ENCODE peak calls at places on chromosomes 3 and 15, in six cellular contexts. One of them, this sample, is unnamed.

GRCh38 chr3:196554205-196554604 is 14.1 kb downstream of the WDR53 start:
- DNase-seq in fibroblast of lung: no peak
- DNase-seq in prostate gland: no peak
- DNase-seq in SK-N-SH: no peak
- DNase-seq in AG09309: no peak
- DNase-seq in cardiac muscle cell: no peak
- DNase-seq in this sample: no peak

GRCh38 chr15:45402955-45403892 is 24.9 kb upstream of the GATM start:
- DNase-seq in fibroblast of lung: peak
- DNase-seq in prostate gland: no peak
- DNase-seq in SK-N-SH: peak
- DNase-seq in AG09309: no peak
- DNase-seq in cardiac muscle cell: peak
- DNase-seq in this sample: no peak

GRCh38 chr3:74801924-74802323 is 187.5 kb upstream of the CNTN3 start:
- DNase-seq in fibroblast of lung: no peak
- DNase-seq in prostate gland: no peak
- DNase-seq in SK-N-SH: no peak
- DNase-seq in AG09309: no peak
- DNase-seq in cardiac muscle cell: no peak
- DNase-seq in this sample: no peak

GRCh38 chr15:44188810-44189209 is 6.3 kb downstream of the FRMD5 start:
- DNase-seq in fibroblast of lung: no peak
- DNase-seq in prostate gland: no peak
- DNase-seq in SK-N-SH: no peak
- DNase-seq in AG09309: no peak
- DNase-seq in cardiac muscle cell: no peak
- DNase-seq in this sample: no peak

GRCh38 chr3:71380096-71380495 is 203.4 kb downstream of the FOXP1 start:
- DNase-seq in fibroblast of lung: no peak
- DNase-seq in prostate gland: no peak
- DNase-seq in SK-N-SH: peak
- DNase-seq in AG09309: no peak
- DNase-seq in cardiac muscle cell: no peak
- DNase-seq in this sample: no peak

GRCh38 chr15:69160976-69161877 is 792 bp downstream of the GLCE start:
- DNase-seq in fibroblast of lung: peak
- DNase-seq in prostate gland: peak
- DNase-seq in SK-N-SH: peak
- DNase-seq in AG09309: no peak
- DNase-seq in cardiac muscle cell: peak
- DNase-seq in this sample: no peak

GRCh38 chr3:160381470-160381869 is 17.6 kb downstream of the IFT80 start:
- DNase-seq in fibroblast of lung: no peak
- DNase-seq in prostate gland: no peak
- DNase-seq in SK-N-SH: no peak
- DNase-seq in AG09309: no peak
- DNase-seq in cardiac muscle cell: peak
- DNase-seq in this sample: no peak

GRCh38 chr15:68307131-68307928 is 29.8 kb downstream of the FEM1B start:
- DNase-seq in fibroblast of lung: no peak
- DNase-seq in prostate gland: no peak
- DNase-seq in SK-N-SH: peak
- DNase-seq in AG09309: no peak
- DNase-seq in cardiac muscle cell: no peak
- DNase-seq in this sample: no peak

GRCh38 chr3:71640549-71640948 is 57.0 kb upstream of the FOXP1 start:
- DNase-seq in fibroblast of lung: no peak
- DNase-seq in prostate gland: no peak
- DNase-seq in SK-N-SH: no peak
- DNase-seq in AG09309: no peak
- DNase-seq in cardiac muscle cell: no peak
- DNase-seq in this sample: no peak

GRCh38 chr3:71478568-71478967 is 105.0 kb downstream of the FOXP1 start:
- DNase-seq in fibroblast of lung: no peak
- DNase-seq in prostate gland: no peak
- DNase-seq in SK-N-SH: no peak
- DNase-seq in AG09309: no peak
- DNase-seq in cardiac muscle cell: no peak
- DNase-seq in this sample: no peak

DNA sequence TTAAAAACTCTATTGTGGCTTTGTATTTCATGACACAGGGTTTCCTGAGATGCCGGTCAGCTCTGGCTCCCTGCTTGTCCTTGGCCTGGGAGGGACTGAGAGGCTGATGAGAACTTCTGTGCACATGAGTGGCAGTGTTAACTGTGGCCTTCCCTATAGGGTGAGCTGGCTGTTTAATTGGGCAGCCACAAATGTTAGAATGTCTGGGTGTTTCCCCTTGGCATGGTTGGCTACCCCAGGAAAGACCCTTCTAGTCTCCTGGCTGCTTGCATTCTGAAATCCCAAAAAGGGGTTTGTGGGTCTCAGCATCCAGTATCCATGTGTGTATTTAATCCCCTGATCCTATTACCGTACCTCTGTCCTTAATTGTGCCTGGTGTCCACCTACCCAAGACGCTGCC is 3.0 kb upstream of the KLF13 start:
- DNase-seq in fibroblast of lung: no peak
- DNase-seq in prostate gland: no peak
- DNase-seq in SK-N-SH: no peak
- DNase-seq in AG09309: no peak
- DNase-seq in cardiac muscle cell: no peak
- DNase-seq in this sample: no peak
- H3K4me3 ChIP-seq in fibroblast of lung: no peak
- H3K4me3 ChIP-seq in prostate gland: no peak
- H3K4me3 ChIP-seq in SK-N-SH: no peak
- H3K4me3 ChIP-seq in AG09309: no peak
- H3K4me3 ChIP-seq in cardiac muscle cell: no peak
- H3K4me3 ChIP-seq in this sample: no peak

GRCh38 chr3:114597012-114597411 is 303.2 kb downstream of the TIGIT start:
- DNase-seq in fibroblast of lung: peak
- DNase-seq in prostate gland: no peak
- DNase-seq in SK-N-SH: no peak
- DNase-seq in AG09309: no peak
- DNase-seq in cardiac muscle cell: peak
- DNase-seq in this sample: no peak
- TF ChIP-seq CTCF in fibroblast of lung: no peak
- TF ChIP-seq CTCF in prostate gland: no peak
- TF ChIP-seq CTCF in SK-N-SH: peak
- TF ChIP-seq CTCF in AG09309: no peak
- TF ChIP-seq CTCF in cardiac muscle cell: peak
- TF ChIP-seq CTCF in this sample: peak

GRCh38 chr15:65791335-65792129 is 561 bp downstream of the DENND4A start:
- DNase-seq in fibroblast of lung: peak
- DNase-seq in prostate gland: peak
- DNase-seq in SK-N-SH: no peak
- DNase-seq in AG09309: no peak
- DNase-seq in cardiac muscle cell: peak
- DNase-seq in this sample: no peak

GRCh38 chr15:65795663-65796201 is 3.6 kb upstream of the DENND4A start:
- DNase-seq in fibroblast of lung: no peak
- DNase-seq in prostate gland: no peak
- DNase-seq in SK-N-SH: no peak
- DNase-seq in AG09309: no peak
- DNase-seq in cardiac muscle cell: no peak
- DNase-seq in this sample: no peak

GRCh38 chr15:65792130-65792987 is at the start of gene DENND4A:
- DNase-seq in fibroblast of lung: peak
- DNase-seq in prostate gland: peak
- DNase-seq in SK-N-SH: peak
- DNase-seq in AG09309: peak
- DNase-seq in cardiac muscle cell: peak
- DNase-seq in this sample: peak

GRCh38 chr15:65792988-65793812 is 1.1 kb upstream of the DENND4A start:
- DNase-seq in fibroblast of lung: no peak
- DNase-seq in prostate gland: no peak
- DNase-seq in SK-N-SH: no peak
- DNase-seq in AG09309: no peak
- DNase-seq in cardiac muscle cell: no peak
- DNase-seq in this sample: no peak

GRCh38 chr15:65793813-65794104 is 1.7 kb upstream of the DENND4A start:
- DNase-seq in fibroblast of lung: no peak
- DNase-seq in prostate gland: no peak
- DNase-seq in SK-N-SH: no peak
- DNase-seq in AG09309: no peak
- DNase-seq in cardiac muscle cell: no peak
- DNase-seq in this sample: no peak
- H3K4me3 ChIP-seq in fibroblast of lung: no peak
- H3K4me3 ChIP-seq in prostate gland: no peak
- H3K4me3 ChIP-seq in SK-N-SH: no peak
- H3K4me3 ChIP-seq in AG09309: no peak
- H3K4me3 ChIP-seq in cardiac muscle cell: no peak
- H3K4me3 ChIP-seq in this sample: no peak

GRCh38 chr15:52261498-52262242 is 33.9 kb downstream of the MYO5C start:
- DNase-seq in fibroblast of lung: peak
- DNase-seq in prostate gland: peak
- DNase-seq in SK-N-SH: peak
- DNase-seq in AG09309: no peak
- DNase-seq in cardiac muscle cell: peak
- DNase-seq in this sample: peak
- TF ChIP-seq CTCF in fibroblast of lung: no peak
- TF ChIP-seq CTCF in prostate gland: no peak
- TF ChIP-seq CTCF in SK-N-SH: no peak
- TF ChIP-seq CTCF in AG09309: peak
- TF ChIP-seq CTCF in cardiac muscle cell: no peak
- TF ChIP-seq CTCF in this sample: no peak

GRCh38 chr3:107240183-107241091 is 136.8 kb upstream of the CCDC54 start:
- DNase-seq in fibroblast of lung: peak
- DNase-seq in prostate gland: peak
- DNase-seq in SK-N-SH: peak
- DNase-seq in AG09309: peak
- DNase-seq in cardiac muscle cell: peak
- DNase-seq in this sample: no peak

GRCh38 chr3:107241217-107241616 is 136.0 kb upstream of the CCDC54 start:
- DNase-seq in fibroblast of lung: peak
- DNase-seq in prostate gland: peak
- DNase-seq in SK-N-SH: peak
- DNase-seq in AG09309: no peak
- DNase-seq in cardiac muscle cell: no peak
- DNase-seq in this sample: no peak

GRCh38 chr3:107238787-107239186 is 138.5 kb upstream of the CCDC54 start:
- DNase-seq in fibroblast of lung: no peak
- DNase-seq in prostate gland: no peak
- DNase-seq in SK-N-SH: no peak
- DNase-seq in AG09309: no peak
- DNase-seq in cardiac muscle cell: no peak
- DNase-seq in this sample: no peak

GRCh38 chr3:107242579-107242978 is 134.7 kb upstream of the CCDC54 start:
- DNase-seq in fibroblast of lung: no peak
- DNase-seq in prostate gland: no peak
- DNase-seq in SK-N-SH: no peak
- DNase-seq in AG09309: no peak
- DNase-seq in cardiac muscle cell: no peak
- DNase-seq in this sample: no peak

DNA sequence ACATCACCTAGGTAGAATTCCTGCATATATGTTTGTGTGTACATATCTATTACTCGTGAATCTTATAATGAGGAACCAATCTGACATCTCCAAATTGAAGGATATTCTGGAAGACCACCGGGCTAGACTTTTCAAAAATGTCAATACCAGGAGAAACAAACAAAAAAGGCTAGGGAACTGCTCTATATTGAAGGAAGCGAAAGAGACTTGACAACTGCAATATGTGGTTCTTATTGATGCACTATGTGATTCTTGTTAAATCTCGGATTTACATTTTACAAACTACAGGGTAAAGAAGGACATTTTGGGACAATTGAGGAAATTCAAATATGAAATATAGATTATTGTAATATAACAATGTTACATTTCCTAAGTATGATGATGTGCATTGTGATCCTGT is 137.5 kb upstream of the CCDC54 start:
- DNase-seq in fibroblast of lung: no peak
- DNase-seq in prostate gland: no peak
- DNase-seq in SK-N-SH: no peak
- DNase-seq in AG09309: no peak
- DNase-seq in cardiac muscle cell: no peak
- DNase-seq in this sample: no peak
- H3K4me3 ChIP-seq in fibroblast of lung: no peak
- H3K4me3 ChIP-seq in prostate gland: no peak
- H3K4me3 ChIP-seq in SK-N-SH: peak
- H3K4me3 ChIP-seq in AG09309: peak
- H3K4me3 ChIP-seq in cardiac muscle cell: no peak
- H3K4me3 ChIP-seq in this sample: no peak